ENCODE peak calls at places on chromosomes 6 and 20, in nine cellular contexts. One of them, this sample, is unnamed.
A peak's percentile ranks its signal among the peaks of the same experiment; 100 is the strongest.

GRCh38 chr20:36311854-36312723 is 6.0 kb downstream of the DLGAP4 start:
- DNase-seq in smooth muscle cell of the brain vasculature: no peak
- DNase-seq in NCI-H345: no peak
- DNase-seq in psoas muscle: no peak
- DNase-seq in NCI-H2029: no peak
- DNase-seq in Peyer's patch: no peak
- DNase-seq in COR-L47: no peak
- DNase-seq in NCI-H226: no peak
- DNase-seq in dermis microvascular lymphatic vessel endothelial cell: no peak
- DNase-seq in this sample: no peak

GRCh38 chr6:16548121-16548520 is 213.1 kb downstream of the ATXN1 start:
- DNase-seq in NCI-H2029: no peak
- DNase-seq in smooth muscle cell of the brain vasculature: no peak
- DNase-seq in psoas muscle: no peak
- DNase-seq in dermis microvascular lymphatic vessel endothelial cell: no peak
- DNase-seq in COR-L47: no peak
- DNase-seq in NCI-H345: no peak
- DNase-seq in NCI-H226: no peak
- DNase-seq in Peyer's patch: no peak
- DNase-seq in this sample: no peak

GRCh38 chr6:87407531-87407895 is 259 bp upstream of the CFAP206 start:
- DNase-seq in psoas muscle: no peak
- DNase-seq in Peyer's patch: no peak
- DNase-seq in NCI-H345: peak; percentile 74
- DNase-seq in dermis microvascular lymphatic vessel endothelial cell: peak; percentile 47
- DNase-seq in COR-L47: peak; percentile 28
- DNase-seq in NCI-H2029: peak; percentile 40
- DNase-seq in smooth muscle cell of the brain vasculature: peak; percentile 15
- DNase-seq in NCI-H226: peak; percentile 18
- DNase-seq in this sample: peak; percentile 58

GRCh38 chr6:14693301-14694192 is 552.3 kb upstream of the JARID2 start:
- DNase-seq in smooth muscle cell of the brain vasculature: no peak
- DNase-seq in NCI-H2029: no peak
- DNase-seq in Peyer's patch: no peak
- DNase-seq in dermis microvascular lymphatic vessel endothelial cell: no peak
- DNase-seq in NCI-H226: no peak
- DNase-seq in COR-L47: no peak
- DNase-seq in psoas muscle: no peak
- DNase-seq in NCI-H345: no peak
- DNase-seq in this sample: peak; percentile 88

GRCh38 chr20:46709459-46710148 is at the start of gene SLC2A10:
- DNase-seq in smooth muscle cell of the brain vasculature: no peak
- DNase-seq in dermis microvascular lymphatic vessel endothelial cell: peak; percentile 40
- DNase-seq in COR-L47: no peak
- DNase-seq in NCI-H226: no peak
- DNase-seq in psoas muscle: peak; percentile 67
- DNase-seq in NCI-H2029: no peak
- DNase-seq in Peyer's patch: peak; percentile 70
- DNase-seq in NCI-H345: no peak
- DNase-seq in this sample: no peak

GRCh38 chr6:13418838-13419237 is 68.6 kb downstream of the GFOD1 start:
- DNase-seq in dermis microvascular lymphatic vessel endothelial cell: peak; percentile 91
- DNase-seq in smooth muscle cell of the brain vasculature: no peak
- DNase-seq in NCI-H2029: no peak
- DNase-seq in COR-L47: no peak
- DNase-seq in psoas muscle: no peak
- DNase-seq in Peyer's patch: no peak
- DNase-seq in NCI-H226: no peak
- DNase-seq in NCI-H345: no peak
- DNase-seq in this sample: no peak

GRCh38 chr6:41505084-41506049 is 40.8 kb upstream of the FOXP4 start:
- DNase-seq in NCI-H2029: peak; percentile 70
- DNase-seq in NCI-H226: peak; percentile 58
- DNase-seq in Peyer's patch: peak; percentile 71
- DNase-seq in COR-L47: no peak
- DNase-seq in NCI-H345: no peak
- DNase-seq in dermis microvascular lymphatic vessel endothelial cell: peak; percentile 64
- DNase-seq in smooth muscle cell of the brain vasculature: no peak
- DNase-seq in psoas muscle: peak; percentile 78
- DNase-seq in this sample: no peak

GRCh38 chr6:170475118-170475517 is 78.0 kb downstream of the PSMB1 start:
- DNase-seq in NCI-H2029: no peak
- DNase-seq in COR-L47: no peak
- DNase-seq in smooth muscle cell of the brain vasculature: no peak
- DNase-seq in dermis microvascular lymphatic vessel endothelial cell: no peak
- DNase-seq in NCI-H226: no peak
- DNase-seq in psoas muscle: no peak
- DNase-seq in Peyer's patch: no peak
- DNase-seq in NCI-H345: no peak
- DNase-seq in this sample: no peak

GRCh38 chr20:57831992-57832585 is 122.3 kb upstream of the PMEPA1 start:
- DNase-seq in smooth muscle cell of the brain vasculature: no peak
- DNase-seq in dermis microvascular lymphatic vessel endothelial cell: no peak
- DNase-seq in psoas muscle: no peak
- DNase-seq in Peyer's patch: no peak
- DNase-seq in COR-L47: no peak
- DNase-seq in NCI-H2029: no peak
- DNase-seq in NCI-H345: no peak
- DNase-seq in NCI-H226: no peak
- DNase-seq in this sample: no peak

GRCh38 chr6:140850438-140850837 is 1282.3 kb upstream of the GJE1 start:
- DNase-seq in NCI-H226: peak; percentile 51
- DNase-seq in NCI-H345: no peak
- DNase-seq in NCI-H2029: no peak
- DNase-seq in COR-L47: no peak
- DNase-seq in Peyer's patch: no peak
- DNase-seq in smooth muscle cell of the brain vasculature: no peak
- DNase-seq in psoas muscle: no peak
- DNase-seq in dermis microvascular lymphatic vessel endothelial cell: peak; percentile 44
- DNase-seq in this sample: no peak

GRCh38 chr20:25042531-25043498 is 15.1 kb downstream of the ACSS1 start:
- DNase-seq in NCI-H2029: peak; percentile 28
- DNase-seq in Peyer's patch: peak; percentile 76
- DNase-seq in smooth muscle cell of the brain vasculature: no peak
- DNase-seq in dermis microvascular lymphatic vessel endothelial cell: no peak
- DNase-seq in COR-L47: no peak
- DNase-seq in NCI-H345: no peak
- DNase-seq in NCI-H226: no peak
- DNase-seq in psoas muscle: peak; percentile 60
- DNase-seq in this sample: no peak

GRCh38 chr6:20399518-20399917 is 2.2 kb upstream of the E2F3 start:
- DNase-seq in dermis microvascular lymphatic vessel endothelial cell: no peak
- DNase-seq in NCI-H226: no peak
- DNase-seq in COR-L47: no peak
- DNase-seq in NCI-H345: no peak
- DNase-seq in Peyer's patch: no peak
- DNase-seq in psoas muscle: no peak
- DNase-seq in smooth muscle cell of the brain vasculature: no peak
- DNase-seq in NCI-H2029: no peak
- DNase-seq in this sample: no peak

GRCh38 chr20:3237958-3238615 is 903 bp downstream of the SLC4A11 start:
- DNase-seq in NCI-H226: no peak
- DNase-seq in NCI-H2029: no peak
- DNase-seq in smooth muscle cell of the brain vasculature: no peak
- DNase-seq in COR-L47: no peak
- DNase-seq in psoas muscle: no peak
- DNase-seq in dermis microvascular lymphatic vessel endothelial cell: no peak
- DNase-seq in NCI-H345: no peak
- DNase-seq in Peyer's patch: peak; percentile 52
- DNase-seq in this sample: no peak

GRCh38 chr6:163490826-163491577 is 76.5 kb downstream of the QKI start:
- DNase-seq in NCI-H345: no peak
- DNase-seq in psoas muscle: peak; percentile 60
- DNase-seq in NCI-H226: no peak
- DNase-seq in smooth muscle cell of the brain vasculature: no peak
- DNase-seq in COR-L47: no peak
- DNase-seq in dermis microvascular lymphatic vessel endothelial cell: peak; percentile 85
- DNase-seq in NCI-H2029: peak; percentile 51
- DNase-seq in Peyer's patch: no peak
- DNase-seq in this sample: no peak

GRCh38 chr20:37301120-37301519 is 11.7 kb downstream of the MANBAL start:
- DNase-seq in COR-L47: no peak
- DNase-seq in dermis microvascular lymphatic vessel endothelial cell: no peak
- DNase-seq in NCI-H345: no peak
- DNase-seq in smooth muscle cell of the brain vasculature: no peak
- DNase-seq in psoas muscle: no peak
- DNase-seq in NCI-H226: no peak
- DNase-seq in NCI-H2029: no peak
- DNase-seq in Peyer's patch: no peak
- DNase-seq in this sample: no peak

GRCh38 chr20:53070714-53071392 is 98.7 kb downstream of the TSHZ2 start:
- DNase-seq in psoas muscle: no peak
- DNase-seq in NCI-H226: no peak
- DNase-seq in smooth muscle cell of the brain vasculature: no peak
- DNase-seq in COR-L47: no peak
- DNase-seq in dermis microvascular lymphatic vessel endothelial cell: peak; percentile 71
- DNase-seq in NCI-H345: no peak
- DNase-seq in NCI-H2029: no peak
- DNase-seq in Peyer's patch: no peak
- DNase-seq in this sample: no peak